ENCODE peak calls at places on chromosomes 13 and 19, in six cellular contexts. M, Y, H, D, Q and S are unnamed samples.

GRCh38 chr19:46818812-46819211 is 30.4 kb upstream of the SLC1A5 start:
- DNase-seq in Y (no peak), Q (peak; percentile 33), H (no peak), M (no peak), D (peak; percentile 19), S (no peak)

GRCh38 chr19:46211201-46211881 is 18.2 kb upstream of the IGFL1 start:
- DNase-seq in D (no peak), M (no peak), Y (no peak), H (no peak), Q (no peak), S (no peak)

GRCh38 chr19:1360818-1361461 is 22.8 kb upstream of the NDUFS7 start:
- DNase-seq in Y (peak; percentile 58), M (peak; percentile 37), H (peak; percentile 95), D (no peak), Q (peak; percentile 79), S (no peak)

GRCh38 chr19:1035998-1036621 is 3.8 kb upstream of the ABCA7 start:
- DNase-seq in Y (no peak), D (no peak), M (no peak), Q (no peak), H (no peak), S (no peak)

GRCh38 chr13:110564472-110564985 is 3.0 kb upstream of the RAB20 start:
- DNase-seq in M (no peak), Y (no peak), H (no peak), Q (no peak), D (no peak), S (no peak)

GRCh38 chr13:102035969-102036368 is 365.9 kb downstream of the FGF14 start:
- DNase-seq in H (no peak), Q (no peak), Y (no peak), M (no peak), D (no peak), S (no peak)

GRCh38 chr19:29952127-29952526 is 10.1 kb downstream of the URI1 start:
- DNase-seq in D (no peak), Y (no peak), Q (no peak), M (no peak), H (no peak), S (no peak)

GRCh38 chr13:107882708-107883560 is 332.4 kb downstream of the LIG4 start:
- DNase-seq in D (no peak), Q (no peak), Y (no peak), M (no peak), H (no peak), S (no peak)

GRCh38 chr13:109868583-109869311 is 82.4 kb upstream of the IRS2 start:
- DNase-seq in Y (no peak), Q (peak; percentile 17), H (no peak), M (no peak), D (no peak), S (no peak)

GRCh38 chr13:47897411-47898050 is 103.5 kb downstream of the SUCLA2 start:
- DNase-seq in Y (no peak), Q (peak; percentile 36), D (no peak), H (no peak), M (no peak), S (no peak)

GRCh38 chr19:2089727-2090053 is 6.4 kb downstream of the MOB3A start:
- DNase-seq in M (no peak), Q (no peak), D (no peak), H (no peak), Y (no peak), S (no peak)

GRCh38 chr13:100438059-100438788 is 150.4 kb downstream of the GGACT start:
- DNase-seq in Y (no peak), D (no peak), Q (no peak), M (no peak), H (no peak), S (no peak)

GRCh38 chr13:50167224-50167947 is 152.1 kb downstream of the KCNRG start:
- DNase-seq in M (no peak), H (no peak), Q (no peak), D (no peak), Y (no peak), S (no peak)

GRCh38 chr19:10521461-10522216 is 4.4 kb upstream of the S1PR5 start:
- DNase-seq in Y (no peak), M (no peak), D (no peak), Q (no peak), H (no peak), S (no peak)

GRCh38 chr13:62357887-62358645 is 942.4 kb upstream of the PCDH20 start:
- DNase-seq in Q (peak; percentile 71), M (no peak), Y (peak; percentile 48), H (no peak), D (peak; percentile 33), S (peak; percentile 43)

GRCh38 chr13:80977168-80977567 is 636.2 kb upstream of the SPRY2 start:
- DNase-seq in M (no peak), H (no peak), D (no peak), Y (no peak), Q (no peak), S (no peak)

GRCh38 chr19:38385804-38386257 is 2.0 kb downstream of the GGN start:
- DNase-seq in M (no peak), Q (no peak), H (no peak), Y (no peak), D (no peak), S (no peak)

GRCh38 chr13:106602178-106602577 is 34.2 kb upstream of the ARGLU1 start:
- DNase-seq in H (no peak), Q (no peak), Y (no peak), D (no peak), M (no peak), S (no peak)

GRCh38 chr13:91369432-91369831 is 21.9 kb downstream of the MIR17HG start:
- DNase-seq in Q (peak; percentile 28), M (no peak), Y (no peak), D (no peak), H (no peak), S (peak; percentile 52)

GRCh38 chr13:107069107-107069776 is 501.3 kb upstream of the ARGLU1 start:
- DNase-seq in M (no peak), Y (no peak), H (no peak), Q (peak; percentile 48), D (no peak), S (no peak)

GRCh38 chr13:30804474-30804873 is 69.1 kb downstream of the ALOX5AP start:
- DNase-seq in H (no peak), D (no peak), Q (no peak), M (no peak), Y (no peak), S (no peak)

GRCh38 chr13:33639158-33639557 is 178.8 kb upstream of the RFC3 start:
- DNase-seq in Y (peak; percentile 34), M (peak; percentile 26), Q (peak; percentile 44), H (peak; percentile 53), D (no peak), S (no peak)

GRCh38 chr13:112067121-112067741 is at the start of gene SOX1:
- DNase-seq in H (no peak), Y (no peak), Q (no peak), D (no peak), M (no peak), S (no peak)
- H3K4me3 ChIP-seq in H (no peak within 1 kb of the TSS), Y (no peak within 1 kb of the TSS), Q (no peak within 1 kb of the TSS), D (no peak within 1 kb of the TSS), M (no peak within 1 kb of the TSS), S (no peak within 1 kb of the TSS)

DNA sequence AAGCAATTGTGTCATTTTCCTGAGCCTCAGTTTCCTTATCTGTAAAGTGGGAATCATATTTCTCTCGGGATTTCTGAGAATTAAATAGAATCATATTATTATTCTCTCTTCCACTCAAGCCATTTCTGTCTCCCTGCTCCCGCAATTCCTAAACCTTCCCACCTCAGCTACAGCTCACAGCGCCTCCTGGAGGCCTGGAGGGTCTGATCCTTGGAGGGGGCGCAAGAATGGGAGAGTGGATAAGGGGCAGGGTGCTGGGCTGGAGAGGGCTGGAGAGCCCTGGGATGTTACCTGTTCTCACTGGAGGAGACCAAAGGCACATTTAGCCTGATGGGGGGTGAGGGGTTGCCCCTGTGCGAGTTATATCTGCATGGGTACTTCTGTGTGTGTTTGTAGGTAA is 31.1 kb upstream of the CYP2S1 start:
- DNase-seq in D (no peak), Y (no peak), M (no peak), Q (no peak), H (no peak), S (no peak)
- TF ChIP-seq CTCF in D (peak; percentile 29), Y (no peak), M (no peak), Q (no peak), H (no peak), S (peak; percentile 32)

GRCh38 chr19:48332351-48332661 is 7.0 kb downstream of the EMP3 start:
- DNase-seq in H (no peak), Y (no peak), D (no peak), M (no peak), Q (no peak), S (no peak)

GRCh38 chr19:48333467-48334384 is 8.4 kb downstream of the EMP3 start:
- DNase-seq in D (peak; percentile 98), Y (peak; percentile 87), H (peak; percentile 95), M (no peak), Q (peak; percentile 91), S (peak; percentile 61)

GRCh38 chr19:48329167-48329891 is 4.0 kb downstream of the EMP3 start:
- DNase-seq in Y (no peak), D (peak; percentile 39), H (no peak), M (no peak), Q (peak; percentile 59), S (no peak)

GRCh38 chr19:48332662-48333466 is 7.5 kb downstream of the EMP3 start:
- DNase-seq in Y (peak; percentile 95), D (peak; percentile 100), Q (peak; percentile 98), H (peak; percentile 95), M (peak; percentile 88), S (peak; percentile 98)

DNA sequence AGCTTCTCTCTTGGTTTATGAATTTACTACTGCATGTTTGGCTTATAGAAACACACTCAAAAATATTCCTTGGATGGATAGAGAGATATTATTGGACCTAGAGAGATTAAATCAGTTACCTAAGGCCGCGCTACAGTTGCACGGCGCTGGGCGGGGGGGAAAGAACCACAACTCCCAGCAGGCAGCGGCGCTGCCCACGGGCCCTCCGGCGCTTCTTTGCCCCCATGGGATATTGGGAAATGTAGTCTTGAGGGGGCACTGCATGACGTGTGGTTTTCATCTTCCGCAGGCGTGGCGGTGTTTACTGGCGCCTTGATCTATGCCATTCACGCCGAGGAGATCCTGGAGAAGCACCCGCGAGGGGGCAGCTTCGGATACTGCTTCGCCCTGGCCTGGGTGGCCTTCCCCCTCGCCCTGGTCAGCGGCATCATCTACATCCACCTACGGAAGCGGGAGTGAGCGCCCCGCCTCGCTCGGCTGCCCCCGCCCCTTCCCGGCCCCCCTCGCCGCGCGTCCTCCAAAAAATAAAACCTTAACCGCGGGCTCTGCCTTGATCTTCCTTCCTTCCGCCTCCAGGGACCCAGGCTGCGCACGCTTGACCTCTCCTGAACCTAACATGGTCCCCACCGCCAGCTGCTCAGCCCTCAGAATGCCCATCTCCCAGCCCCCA is 4.8 kb downstream of the EMP3 start:
- DNase-seq in Y (no peak), M (no peak), D (peak; percentile 96), H (peak; percentile 76), Q (no peak), S (peak; percentile 59)
- H3K4me3 ChIP-seq in Y (no peak overlapping the region), M (no peak overlapping the region), D (peak overlapping the region; percentile 54), H (peak overlapping the region; percentile 28), Q (no peak overlapping the region), S (peak overlapping the region; percentile 60)

GRCh38 chr13:75365724-75366173 is 116.2 kb downstream of the TBC1D4 start:
- DNase-seq in H (no peak), Q (peak; percentile 86), Y (peak; percentile 29), M (no peak), D (no peak), S (no peak)

GRCh38 chr13:75363371-75363770 is 118.6 kb downstream of the TBC1D4 start:
- DNase-seq in Q (no peak), D (no peak), Y (no peak), H (no peak), M (no peak), S (no peak)

GRCh38 chr13:75366380-75367280 is 115.3 kb downstream of the TBC1D4 start:
- DNase-seq in Q (no peak), Y (no peak), M (no peak), D (no peak), H (no peak), S (no peak)

GRCh38 chr13:75362026-75362425 is 119.9 kb downstream of the TBC1D4 start:
- DNase-seq in D (no peak), H (no peak), Q (no peak), Y (no peak), M (no peak), S (no peak)

GRCh38 chr13:75364131-75364713 is 117.7 kb downstream of the TBC1D4 start:
- DNase-seq in Y (no peak), M (no peak), D (no peak), H (no peak), Q (peak; percentile 21), S (no peak)
- TF ChIP-seq CTCF in Y (no peak), M (no peak), D (no peak), H (no peak), Q (no peak), S (no peak)